ENCODE peak calls at places on chromosomes 12 and 14, in six cellular contexts. P, Y, B, N, T and S are unnamed samples.

GRCh38 chr14:84272290-84272721 is 1257.6 kb upstream of the FLRT2 start:
- DNase-seq in P (no peak), Y (no peak), B (no peak), N (no peak), T (no peak), S (no peak)

GRCh38 chr14:56248442-56248841 is 130.2 kb downstream of the PELI2 start:
- DNase-seq in P (no peak), Y (no peak), B (no peak), N (no peak), T (no peak), S (no peak)

GRCh38 chr14:51006781-51007211 is 62.5 kb upstream of the PYGL start:
- DNase-seq in P (peak), Y (no peak), B (peak), N (peak), T (peak), S (peak)

GRCh38 chr14:61355892-61356325 is 34.5 kb downstream of the PRKCH start:
- DNase-seq in P (peak), Y (no peak), B (peak), N (peak), T (peak), S (no peak)

GRCh38 chr14:58299665-58300202 is 1.4 kb downstream of the ARID4A start:
- DNase-seq in P (no peak), Y (no peak), B (no peak), N (no peak), T (peak), S (no peak)

GRCh38 chr14:40574780-40575179 is 1031.9 kb upstream of the LRFN5 start:
- DNase-seq in P (no peak), Y (no peak), B (no peak), N (no peak), T (no peak), S (no peak)

GRCh38 chr12:102172436-102172835 is 25.2 kb downstream of the PMCH start:
- DNase-seq in P (no peak), Y (no peak), B (no peak), N (no peak), T (peak), S (no peak)

GRCh38 chr14:92649934-92650545 is 98.4 kb downstream of the LGMN start:
- DNase-seq in P (peak), Y (peak), B (no peak), N (no peak), T (peak), S (peak)

GRCh38 chr12:108637222-108637621 is 3.5 kb upstream of the SELPLG start:
- DNase-seq in P (no peak), Y (no peak), B (no peak), N (no peak), T (no peak), S (no peak)

GRCh38 chr14:69675877-69676416 is 64.6 kb downstream of the SUSD6 start:
- DNase-seq in P (no peak), Y (no peak), B (no peak), N (no peak), T (no peak), S (no peak)

GRCh38 chr14:50675597-50675996 is 7.5 kb upstream of the SAV1 start:
- DNase-seq in P (no peak), Y (no peak), B (no peak), N (no peak), T (peak), S (no peak)

GRCh38 chr12:68158427-68158826 is 1.1 kb downstream of the IFNG start:
- DNase-seq in P (no peak), Y (no peak), B (no peak), N (no peak), T (peak), S (no peak)

GRCh38 chr14:79631276-79631675 is 580.0 kb downstream of the DIO2 start:
- DNase-seq in P (no peak), Y (no peak), B (no peak), N (no peak), T (no peak), S (no peak)

GRCh38 chr14:94009767-94010166 is 12.7 kb downstream of the CCDC197 start:
- DNase-seq in P (no peak), Y (no peak), B (no peak), N (no peak), T (peak), S (peak)

GRCh38 chr12:100388382-100388781 is 31.5 kb downstream of the SLC17A8 start:
- DNase-seq in P (no peak), Y (no peak), B (no peak), N (no peak), T (no peak), S (no peak)

GRCh38 chr14:53670701-53671100 is 285.9 kb downstream of the BMP4 start:
- DNase-seq in P (no peak), Y (no peak), B (no peak), N (no peak), T (peak), S (peak)

GRCh38 chr12:111636209-111636928 is 37.3 kb upstream of the ATXN2 start:
- DNase-seq in P (peak), Y (no peak), B (peak), N (no peak), T (peak), S (no peak)

GRCh38 chr12:53062977-53063707 is 13.3 kb downstream of the TNS2 start:
- DNase-seq in P (no peak), Y (no peak), B (no peak), N (no peak), T (no peak), S (no peak)

GRCh38 chr14:101824339-101824727 is 62.8 kb downstream of the PPP2R5C start:
- DNase-seq in P (no peak), Y (no peak), B (no peak), N (no peak), T (peak), S (no peak)

GRCh38 chr14:101823511-101824120 is 62.1 kb downstream of the PPP2R5C start:
- DNase-seq in P (no peak), Y (peak), B (no peak), N (no peak), T (peak), S (no peak)

GRCh38 chr14:101825797-101826196 is 64.3 kb downstream of the PPP2R5C start:
- DNase-seq in P (no peak), Y (no peak), B (no peak), N (no peak), T (no peak), S (no peak)

GRCh38 chr14:101821528-101821927 is 60.0 kb downstream of the PPP2R5C start:
- DNase-seq in P (no peak), Y (no peak), B (no peak), N (no peak), T (no peak), S (no peak)

DNA sequence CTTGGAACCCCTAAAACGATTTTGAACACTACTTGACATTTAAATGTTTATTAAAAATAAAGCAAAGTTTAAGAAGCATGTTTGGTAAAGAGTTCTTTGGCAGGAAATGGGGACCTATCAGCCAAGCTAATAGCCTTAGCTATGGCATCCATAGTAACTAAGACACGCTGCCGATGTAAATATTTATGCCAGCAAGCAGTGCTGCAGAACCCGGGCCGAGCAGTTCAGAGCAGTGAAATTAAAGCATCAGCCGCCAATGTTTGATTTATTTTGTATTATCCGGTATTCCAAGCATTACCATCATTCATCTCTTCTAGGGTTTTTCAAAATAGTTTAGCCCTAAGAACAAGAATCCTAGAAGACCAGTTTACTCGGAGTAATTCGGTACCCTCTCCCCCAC is 61.6 kb downstream of the PPP2R5C start:
- DNase-seq in P (no peak), Y (no peak), B (no peak), N (no peak), T (peak), S (no peak)
- H3K27ac ChIP-seq in P (peak), Y (peak), B (peak), N (no peak), T (peak), S (no peak)

DNA sequence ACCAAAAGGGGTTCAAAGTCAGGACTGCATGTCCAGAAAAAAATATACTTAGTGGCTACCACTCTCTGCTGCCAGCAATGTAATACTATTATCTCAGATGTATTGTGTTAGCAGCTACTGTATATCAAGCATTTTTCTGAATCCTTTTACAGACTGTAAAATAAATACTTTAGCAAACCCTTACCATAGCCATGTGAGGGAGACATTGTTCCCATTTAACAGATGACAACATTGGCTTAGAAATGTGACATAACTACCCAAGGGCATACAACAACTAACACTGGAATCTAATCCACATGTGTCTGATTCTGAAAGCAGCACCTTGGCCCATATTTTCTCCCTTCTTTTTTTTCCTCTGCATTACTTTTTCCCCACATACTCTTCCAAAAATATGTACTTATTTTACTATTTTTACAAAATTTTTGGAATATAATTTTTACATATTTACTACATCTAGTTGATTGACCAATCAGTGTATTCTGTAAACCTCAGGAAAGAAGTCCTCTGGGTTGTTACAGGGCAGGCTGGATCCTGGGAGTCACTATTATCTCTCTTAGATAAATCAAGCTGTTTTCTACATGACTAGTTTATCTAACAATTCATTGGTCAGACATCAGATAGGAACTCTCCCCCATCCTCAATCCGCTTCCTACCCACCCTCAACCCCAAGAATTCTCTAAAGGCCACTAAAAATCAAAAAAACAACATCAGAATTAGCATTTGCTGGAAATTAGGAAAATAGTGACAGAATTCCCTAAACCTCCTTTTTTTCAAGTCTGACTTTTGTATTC is 154.1 kb downstream of the BTG1 start:
- DNase-seq in P (no peak), Y (no peak), B (no peak), N (no peak), T (no peak), S (no peak)
- H3K4me3 ChIP-seq in P (no peak), Y (no peak), B (no peak), N (no peak), T (no peak), S (no peak)

GRCh38 chr12:63845726-63846125 is 1.2 kb downstream of the SRGAP1 start:
- DNase-seq in P (no peak), Y (no peak), B (no peak), N (no peak), T (peak), S (no peak)
- H3K27ac ChIP-seq in P (no peak), Y (no peak), B (no peak), N (peak), T (peak), S (no peak)

GRCh38 chr12:112905451-112906089 is 1.2 kb upstream of the OAS1 start:
- DNase-seq in P (no peak), Y (no peak), B (no peak), N (no peak), T (peak), S (no peak)

GRCh38 chr12:112908548-112908947 is 1.8 kb downstream of the OAS1 start:
- DNase-seq in P (no peak), Y (no peak), B (no peak), N (no peak), T (peak), S (no peak)

GRCh38 chr12:112906712-112907414 is at the start of gene OAS1:
- DNase-seq in P (no peak), Y (peak), B (peak), N (peak), T (peak), S (no peak)

GRCh38 chr12:112909693-112910092 is 2.9 kb downstream of the OAS1 start:
- DNase-seq in P (no peak), Y (no peak), B (no peak), N (no peak), T (no peak), S (no peak)

GRCh38 chr12:112907415-112908157 is 824 bp downstream of the OAS1 start:
- DNase-seq in P (no peak), Y (no peak), B (peak), N (no peak), T (no peak), S (no peak)
- H3K4me3 ChIP-seq in P (peak), Y (peak), B (peak), N (peak), T (no peak), S (no peak)